ENCODE peak calls at places on chromosomes 4 and X, in ten cellular contexts. V, E, A, O, C, T, U, B, I and Z are unnamed samples.

GRCh38 chr4:67103001-67103737 is 442.1 kb downstream of the CENPC start:
- DNase-seq in V (no peak), E (no peak), A (no peak), O (no peak), C (no peak), T (no peak), U (no peak), B (no peak), I (no peak), Z (no peak)

GRCh38 chr4:162115323-162115722 is 48.5 kb downstream of the FSTL5 start:
- DNase-seq in V (no peak), E (no peak), A (no peak), O (no peak), C (no peak), T (no peak), U (no peak), B (no peak), I (no peak), Z (no peak)

GRCh38 chrX:153800746-153801145 is 6.3 kb downstream of the SSR4 start:
- DNase-seq in V (no peak), E (no peak), A (no peak), O (peak), C (no peak), T (no peak), U (no peak), B (no peak), I (no peak), Z (no peak)

GRCh38 chr4:40924096-40924792 is 174.5 kb downstream of the NSUN7 start:
- DNase-seq in V (peak), E (peak), A (peak), O (peak), C (peak), T (peak), U (peak), B (peak), I (peak), Z (peak)

GRCh38 chrX:45781901-45782553 is 581.4 kb upstream of the DIPK2B start:
- DNase-seq in V (no peak), E (no peak), A (peak), O (no peak), C (no peak), T (no peak), U (no peak), B (no peak), I (no peak), Z (no peak)

GRCh38 chr4:167218022-167218608 is 16.2 kb downstream of the SPOCK3 start:
- DNase-seq in V (peak), E (no peak), A (no peak), O (no peak), C (no peak), T (no peak), U (no peak), B (no peak), I (no peak), Z (no peak)

GRCh38 chr4:137307806-137308205 is 224.5 kb downstream of the PCDH18 start:
- DNase-seq in V (no peak), E (no peak), A (no peak), O (no peak), C (no peak), T (no peak), U (no peak), B (no peak), I (no peak), Z (no peak)

GRCh38 chr4:88177981-88178632 is 19.7 kb upstream of the ABCG2 start:
- DNase-seq in V (no peak), E (no peak), A (peak), O (no peak), C (no peak), T (no peak), U (no peak), B (no peak), I (no peak), Z (no peak)

GRCh38 chr4:48930654-48931053 is 24.1 kb upstream of the OCIAD2 start:
- DNase-seq in V (no peak), E (no peak), A (no peak), O (no peak), C (no peak), T (no peak), U (no peak), B (no peak), I (no peak), Z (no peak)

GRCh38 chrX:68874076-68874475 is 45.3 kb downstream of the EFNB1 start:
- DNase-seq in V (no peak), E (no peak), A (no peak), O (peak), C (no peak), T (no peak), U (no peak), B (no peak), I (no peak), Z (no peak)

GRCh38 chrX:9885150-9885549 is 82.0 kb upstream of the CLDN34 start:
- DNase-seq in V (peak), E (peak), A (peak), O (peak), C (peak), T (peak), U (peak), B (no peak), I (peak), Z (no peak)

GRCh38 chr4:152281822-152282221 is 254.1 kb downstream of the FBXW7 start:
- DNase-seq in V (no peak), E (no peak), A (no peak), O (no peak), C (no peak), T (no peak), U (no peak), B (no peak), I (no peak), Z (no peak)

GRCh38 chr4:60726779-60727178 is 473.3 kb upstream of the ADGRL3 start:
- DNase-seq in V (no peak), E (no peak), A (no peak), O (no peak), C (no peak), T (no peak), U (no peak), B (no peak), I (no peak), Z (no peak)

GRCh38 chr4:184250795-184251679 is 33.4 kb upstream of the ENPP6 start:
- DNase-seq in V (peak), E (peak), A (peak), O (no peak), C (no peak), T (no peak), U (no peak), B (no peak), I (no peak), Z (peak)

GRCh38 chr4:8792491-8792890 is 79.1 kb downstream of the HMX1 start:
- DNase-seq in V (no peak), E (no peak), A (no peak), O (no peak), C (no peak), T (no peak), U (no peak), B (no peak), I (no peak), Z (no peak)

GRCh38 chr4:111905511-111905910 is 239.7 kb upstream of the FAM241A start:
- DNase-seq in V (no peak), E (no peak), A (no peak), O (no peak), C (no peak), T (no peak), U (no peak), B (no peak), I (no peak), Z (no peak)

GRCh38 chr4:37973481-37973880 is 13.3 kb downstream of the PTTG2 start:
- DNase-seq in V (no peak), E (no peak), A (no peak), O (no peak), C (no peak), T (no peak), U (no peak), B (no peak), I (no peak), Z (no peak)

GRCh38 chr4:52660643-52661042 is 1.5 kb upstream of the USP46 start:
- DNase-seq in V (no peak), E (no peak), A (no peak), O (no peak), C (no peak), T (no peak), U (no peak), B (no peak), I (no peak), Z (no peak)

GRCh38 chr4:55409468-55410171 is 13.9 kb downstream of the TMEM165 start:
- DNase-seq in V (no peak), E (peak), A (no peak), O (no peak), C (no peak), T (no peak), U (no peak), B (no peak), I (no peak), Z (no peak)

GRCh38 chrX:95076449-95076848 is 1402.4 kb downstream of the FAM133A start:
- DNase-seq in V (peak), E (no peak), A (peak), O (no peak), C (no peak), T (no peak), U (no peak), B (no peak), I (no peak), Z (no peak)

GRCh38 chr4:38650133-38650532 is 13.9 kb upstream of the KLF3 start:
- DNase-seq in V (no peak), E (no peak), A (no peak), O (no peak), C (no peak), T (no peak), U (no peak), B (no peak), I (no peak), Z (no peak)

GRCh38 chr4:134024251-134024650 is 177.3 kb downstream of the PABPC4L start:
- DNase-seq in V (no peak), E (no peak), A (peak), O (no peak), C (no peak), T (no peak), U (no peak), B (no peak), I (no peak), Z (no peak)

GRCh38 chr4:2270341-2271165 is 8.6 kb upstream of the MXD4 start:
- DNase-seq in V (no peak), E (no peak), A (no peak), O (peak), C (no peak), T (no peak), U (no peak), B (no peak), I (no peak), Z (no peak)

GRCh38 chrX:133045986-133046385 is 50.9 kb downstream of the USP26 start:
- DNase-seq in V (peak), E (no peak), A (peak), O (no peak), C (no peak), T (no peak), U (no peak), B (no peak), I (no peak), Z (no peak)

GRCh38 chr4:156303708-156304107 is 350.0 kb upstream of the CTSO start:
- DNase-seq in V (peak), E (no peak), A (no peak), O (no peak), C (no peak), T (no peak), U (no peak), B (no peak), I (no peak), Z (no peak)

GRCh38 chr4:181647396-181648107 is 595.6 kb upstream of the TENM3 start:
- DNase-seq in V (peak), E (no peak), A (no peak), O (peak), C (no peak), T (no peak), U (no peak), B (no peak), I (no peak), Z (no peak)

GRCh38 chr4:128825226-128825625 is 15.7 kb downstream of the JADE1 start:
- DNase-seq in V (no peak), E (no peak), A (no peak), O (no peak), C (no peak), T (peak), U (no peak), B (no peak), I (no peak), Z (no peak)

GRCh38 chr4:16192631-16193483 is 33.4 kb downstream of the TAPT1 start:
- DNase-seq in V (no peak), E (no peak), A (no peak), O (no peak), C (no peak), T (no peak), U (no peak), B (no peak), I (no peak), Z (no peak)

GRCh38 chrX:15436220-15436619 is 52.0 kb upstream of the VEGFD start:
- DNase-seq in V (no peak), E (no peak), A (no peak), O (no peak), C (no peak), T (no peak), U (no peak), B (no peak), I (no peak), Z (no peak)

GRCh38 chrX:80430826-80431501 is 10.7 kb downstream of the TENT5D start:
- DNase-seq in V (no peak), E (no peak), A (no peak), O (no peak), C (no peak), T (no peak), U (no peak), B (no peak), I (no peak), Z (no peak)

GRCh38 chr4:104451573-104451972 is 43.1 kb downstream of the CXXC4 start:
- DNase-seq in V (no peak), E (no peak), A (no peak), O (no peak), C (no peak), T (no peak), U (no peak), B (no peak), I (no peak), Z (no peak)

GRCh38 chr4:92334716-92335350 is 31.1 kb downstream of the GRID2 start:
- DNase-seq in V (no peak), E (no peak), A (no peak), O (no peak), C (no peak), T (no peak), U (no peak), B (no peak), I (no peak), Z (no peak)

GRCh38 chrX:12955882-12956703 is 18.8 kb upstream of the TMSB4X start:
- DNase-seq in V (no peak), E (peak), A (peak), O (peak), C (no peak), T (no peak), U (peak), B (peak), I (peak), Z (no peak)

GRCh38 chr4:149203256-149204001 is 612.2 kb downstream of the IQCM start:
- DNase-seq in V (no peak), E (no peak), A (no peak), O (no peak), C (no peak), T (no peak), U (no peak), B (no peak), I (no peak), Z (no peak)

GRCh38 chr4:127781303-127782024 is 658 bp upstream of the HSPA4L start:
- DNase-seq in V (no peak), E (peak), A (no peak), O (peak), C (no peak), T (no peak), U (no peak), B (no peak), I (no peak), Z (no peak)

GRCh38 chrX:103608305-103608963 is 671 bp downstream of the TCEAL3 start:
- DNase-seq in V (no peak), E (no peak), A (no peak), O (peak), C (no peak), T (no peak), U (no peak), B (no peak), I (no peak), Z (no peak)

GRCh38 chr4:20809796-20810195 is 109.5 kb downstream of the PACRGL start:
- DNase-seq in V (peak), E (no peak), A (peak), O (no peak), C (no peak), T (no peak), U (no peak), B (no peak), I (no peak), Z (no peak)

GRCh38 chr4:46388860-46389259 is 1.1 kb downstream of the GABRA2 start:
- DNase-seq in V (no peak), E (no peak), A (no peak), O (no peak), C (no peak), T (no peak), U (no peak), B (no peak), I (no peak), Z (no peak)